ENCODE peak calls at places on chromosomes 2 and 18, in nine cellular contexts. C is GM13976; Z is A549; Y is AG04450; F is K562; O is stimulated activated CD8-positive, alpha-beta memory T cell treated with anti-CD3 and anti-CD28 coated beads, Interleukin-2, amount 100 ng/mL, for 48 hours; L is stimulated activated CD4-positive, alpha-beta T cell treated with anti-CD3 and anti-CD28 coated beads, Interleukin-1b, Interleukin-23, amount 100 ng/mL, for 24 hours; B is non-pigmented ciliary epithelial cell; Q is CD8-positive, alpha-beta T cell. K is an unnamed sample.

GRCh38 chr2:234490239-234491074 is 6.4 kb downstream of the ARL4C start:
- DNase-seq in C (no peak), Z (no peak), Y (no peak), F (no peak), O (no peak), L (no peak), B (no peak), Q (no peak), K (no peak)

GRCh38 chr2:187296869-187297268 is 151.2 kb downstream of the CALCRL start:
- DNase-seq in C (no peak), Z (no peak), Y (no peak), F (no peak), O (no peak), L (no peak), B (no peak), Q (no peak), K (no peak)

GRCh38 chr18:13374468-13375301 is 156.1 kb downstream of the LDLRAD4 start:
- DNase-seq in C (no peak), Z (peak), Y (no peak), F (no peak), O (no peak), L (no peak), B (no peak), Q (no peak), K (no peak)

GRCh38 chr2:17835511-17835910 is 19.3 kb downstream of the MSGN1 start:
- DNase-seq in C (no peak), Z (no peak), Y (no peak), F (no peak), O (no peak), L (no peak), B (no peak), Q (no peak), K (no peak)

GRCh38 chr2:61694312-61695274 is 156.4 kb upstream of the XPO1 start:
- DNase-seq in C (peak), Z (peak), Y (peak), F (peak), O (peak), L (peak), B (peak), Q (peak), K (peak)

GRCh38 chr2:17759805-17760204 is 5.9 kb downstream of the GEN1 start:
- DNase-seq in C (no peak), Z (no peak), Y (no peak), F (no peak), O (no peak), L (no peak), B (no peak), Q (no peak), K (no peak)

GRCh38 chr2:134764164-134764563 is 45.4 kb upstream of the TMEM163 start:
- DNase-seq in C (no peak), Z (no peak), Y (no peak), F (no peak), O (no peak), L (no peak), B (no peak), Q (no peak), K (no peak)

GRCh38 chr2:238469155-238469554 is 42.4 kb downstream of the ASB1 start:
- DNase-seq in C (no peak), Z (no peak), Y (no peak), F (no peak), O (no peak), L (no peak), B (no peak), Q (no peak), K (no peak)

GRCh38 chr2:185385157-185385556 is 353.4 kb upstream of the FSIP2 start:
- DNase-seq in C (no peak), Z (no peak), Y (no peak), F (no peak), O (no peak), L (no peak), B (no peak), Q (no peak), K (no peak)

K was measured in astrocyte of the cerebellum.